ENCODE peak calls at places on chromosomes 7 and 10, in seven cellular contexts. M is A549, O is Peyer's patch, R is AG10803, B is mesendoderm, E is GM23338, U is GM23248. S is an unnamed sample.

GRCh38 chr7:74033372-74034311 is 5.7 kb downstream of the ELN start:
- DNase-seq in M (no peak), O (peak; percentile 59), R (no peak), B (no peak), E (no peak), U (peak; percentile 50), S (no peak)

GRCh38 chr7:16397497-16398210 is 23.7 kb downstream of the CRPPA start:
- DNase-seq in M (peak; percentile 10), O (no peak), R (no peak), B (peak; percentile 17), E (no peak), U (peak; percentile 3), S (no peak)

GRCh38 chr10:48608279-48608681 is 3.4 kb upstream of the ARHGAP22 start:
- DNase-seq in M (peak; percentile 57), O (peak; percentile 70), R (peak; percentile 26), B (peak; percentile 79), E (peak; percentile 89), U (peak; percentile 63), S (no peak)

GRCh38 chr10:27998178-27998953 is 513 bp downstream of the ODAD2 start:
- DNase-seq in M (peak; percentile 3), O (no peak), R (peak; percentile 28), B (peak; percentile 67), E (peak; percentile 83), U (peak; percentile 55), S (no peak)

GRCh38 chr7:2217716-2218443 is 14.9 kb downstream of the MAD1L1 start:
- DNase-seq in M (no peak), O (no peak), R (no peak), B (no peak), E (no peak), U (peak; percentile 21), S (no peak)

GRCh38 chr10:79058899-79059771 is 9.6 kb upstream of the ZMIZ1 start:
- DNase-seq in M (no peak), O (peak; percentile 84), R (no peak), B (peak; percentile 71), E (no peak), U (no peak), S (no peak)

GRCh38 chr10:58856508-58857240 is 319.8 kb upstream of the PHYHIPL start:
- DNase-seq in M (peak; percentile 94), O (no peak), R (peak; percentile 99), B (peak; percentile 91), E (peak; percentile 48), U (peak; percentile 95), S (peak; percentile 95)

GRCh38 chr10:61705022-61705675 is 42.4 kb downstream of the CABCOCO1 start:
- DNase-seq in M (no peak), O (no peak), R (no peak), B (no peak), E (no peak), U (no peak), S (no peak)

GRCh38 chr10:85916999-85917573 is 449.5 kb downstream of the GRID1 start:
- DNase-seq in M (no peak), O (no peak), R (no peak), B (no peak), E (no peak), U (no peak), S (no peak)

GRCh38 chr7:151402029-151402835 is 7.6 kb downstream of the WDR86 start:
- DNase-seq in M (no peak), O (no peak), R (no peak), B (no peak), E (peak; percentile 44), U (no peak), S (no peak)

GRCh38 chr7:35875292-35875691 is 74.4 kb downstream of the SEPTIN7 start:
- DNase-seq in M (no peak), O (no peak), R (peak; percentile 33), B (no peak), E (no peak), U (peak; percentile 54), S (peak; percentile 46)

GRCh38 chr7:16804674-16805439 is at the start of gene AGR2:
- DNase-seq in M (peak; percentile 85), O (peak; percentile 85), R (no peak), B (no peak), E (peak; percentile 14), U (no peak), S (no peak)

GRCh38 chr10:71770255-71770654 is 3.1 kb downstream of the VSIR start:
- DNase-seq in M (no peak), O (no peak), R (peak; percentile 76), B (no peak), E (no peak), U (peak; percentile 85), S (no peak)

GRCh38 chr10:71769279-71769823 is 4.0 kb downstream of the VSIR start:
- DNase-seq in M (no peak), O (no peak), R (no peak), B (no peak), E (peak; percentile 28), U (peak; percentile 58), S (no peak)

GRCh38 chr10:71771821-71772617 is 1.3 kb downstream of the VSIR start:
- DNase-seq in M (peak; percentile 57), O (no peak), R (peak; percentile 78), B (peak; percentile 33), E (no peak), U (peak; percentile 94), S (no peak)

GRCh38 chr10:71771204-71771603 is 2.1 kb downstream of the VSIR start:
- DNase-seq in M (no peak), O (no peak), R (no peak), B (no peak), E (no peak), U (no peak), S (no peak)

DNA sequence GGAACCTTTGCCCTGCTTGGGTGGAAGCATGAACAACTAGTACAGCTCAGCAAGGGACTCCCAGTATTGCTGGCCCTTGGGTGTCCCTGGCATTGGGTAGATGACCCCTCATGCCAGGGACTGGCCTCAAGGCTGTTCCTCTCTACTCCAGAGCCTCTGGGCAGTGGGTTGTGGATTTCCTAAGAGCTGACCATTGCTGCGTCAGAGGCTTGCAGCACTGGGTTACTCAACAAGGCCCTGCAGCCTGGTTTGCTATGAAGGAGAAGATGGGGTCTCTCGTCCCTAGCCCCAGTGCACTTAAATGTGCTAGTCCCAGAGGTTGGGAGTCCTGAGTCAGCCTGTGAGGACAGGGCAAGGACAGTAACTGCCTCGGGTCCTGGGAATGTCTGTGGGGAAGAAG is 2.5 kb downstream of the VSIR start:
- DNase-seq in M (no peak), O (no peak), R (peak; percentile 49), B (no peak), E (no peak), U (peak; percentile 45), S (no peak)
- H3K4me3 ChIP-seq in M (no peak overlapping the region), O (peak overlapping the region; percentile 92), R (peak overlapping the region; percentile 96), B (no peak overlapping the region), E (no peak overlapping the region), U (no peak overlapping the region), S (no peak overlapping the region)

DNA sequence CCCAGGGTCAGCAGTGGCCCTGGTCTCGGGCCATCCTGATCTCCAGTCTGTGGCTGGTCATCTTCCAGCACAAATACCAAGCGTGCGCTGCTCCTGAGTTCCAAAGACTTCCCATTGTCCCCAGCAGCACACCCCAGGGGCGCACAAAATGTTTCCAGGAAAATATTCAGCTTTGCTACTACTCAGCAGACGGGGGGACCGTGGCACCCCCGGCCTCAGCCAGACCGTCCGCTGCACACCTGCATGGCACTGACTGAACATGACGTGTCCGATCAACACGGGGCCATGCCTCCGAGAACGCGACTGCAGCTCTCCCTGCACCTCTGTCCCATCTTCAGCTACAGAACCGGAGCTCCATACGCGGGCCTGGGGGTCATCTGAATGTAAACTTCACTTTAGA is 9.6 kb upstream of the INSIG1 start:
- DNase-seq in M (no peak), O (peak; percentile 37), R (no peak), B (no peak), E (no peak), U (no peak), S (no peak)
- H3K4me3 ChIP-seq in M (no peak overlapping the region), O (no peak overlapping the region), R (no peak overlapping the region), B (no peak overlapping the region), E (no peak overlapping the region), U (no peak overlapping the region), S (no peak overlapping the region)

DNA sequence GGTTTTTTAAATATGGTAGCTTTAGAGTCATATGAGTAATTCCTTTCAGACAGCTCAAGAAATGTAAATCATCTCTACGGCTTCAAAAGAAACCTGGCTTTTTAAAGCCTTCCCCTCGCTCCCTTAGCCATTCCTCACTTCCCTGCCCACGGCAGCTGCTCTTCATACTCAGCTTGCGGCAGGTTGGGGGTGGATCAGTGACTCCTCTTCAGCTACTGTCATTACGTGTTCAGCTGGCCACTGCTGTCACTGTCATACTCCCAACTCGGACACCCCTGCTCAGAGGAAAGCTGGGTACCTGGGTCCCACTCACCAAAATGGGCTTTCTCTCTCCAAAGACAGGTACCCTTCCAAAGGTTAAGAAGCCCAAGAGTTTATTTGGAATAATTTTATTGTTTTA is 6.6 kb downstream of the YWHAG start:
- DNase-seq in M (no peak), O (no peak), R (peak; percentile 49), B (no peak), E (no peak), U (peak; percentile 70), S (no peak)
- H3K4me3 ChIP-seq in M (no peak overlapping the region), O (no peak overlapping the region), R (no peak overlapping the region), B (no peak overlapping the region), E (no peak overlapping the region), U (peak overlapping the region; percentile 16), S (peak overlapping the region; percentile 36)

DNA sequence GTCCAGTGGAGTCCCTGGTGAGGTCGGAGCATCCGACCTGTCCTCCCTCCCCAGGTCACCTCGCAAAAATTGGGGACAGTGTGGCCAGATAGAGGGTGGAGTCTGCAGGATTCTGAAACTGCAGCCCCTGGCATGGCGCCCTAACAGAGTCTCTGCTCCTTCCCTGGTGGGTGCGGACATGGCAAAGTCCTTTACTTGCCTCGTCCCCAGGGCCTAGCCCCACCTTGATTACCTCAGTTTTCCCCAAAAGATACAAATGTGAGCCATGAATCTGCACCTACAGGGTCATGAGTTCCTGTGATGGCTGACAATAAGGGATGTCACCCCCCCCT is 47.7 kb downstream of the NPVF start:
- DNase-seq in M (no peak), O (no peak), R (no peak), B (no peak), E (no peak), U (no peak), S (no peak)
- H3K4me3 ChIP-seq in M (peak overlapping the region; percentile 80), O (peak overlapping the region; percentile 59), R (peak overlapping the region; percentile 81), B (no peak overlapping the region), E (peak overlapping the region; percentile 96), U (peak overlapping the region; percentile 76), S (peak overlapping the region; percentile 85)

DNA sequence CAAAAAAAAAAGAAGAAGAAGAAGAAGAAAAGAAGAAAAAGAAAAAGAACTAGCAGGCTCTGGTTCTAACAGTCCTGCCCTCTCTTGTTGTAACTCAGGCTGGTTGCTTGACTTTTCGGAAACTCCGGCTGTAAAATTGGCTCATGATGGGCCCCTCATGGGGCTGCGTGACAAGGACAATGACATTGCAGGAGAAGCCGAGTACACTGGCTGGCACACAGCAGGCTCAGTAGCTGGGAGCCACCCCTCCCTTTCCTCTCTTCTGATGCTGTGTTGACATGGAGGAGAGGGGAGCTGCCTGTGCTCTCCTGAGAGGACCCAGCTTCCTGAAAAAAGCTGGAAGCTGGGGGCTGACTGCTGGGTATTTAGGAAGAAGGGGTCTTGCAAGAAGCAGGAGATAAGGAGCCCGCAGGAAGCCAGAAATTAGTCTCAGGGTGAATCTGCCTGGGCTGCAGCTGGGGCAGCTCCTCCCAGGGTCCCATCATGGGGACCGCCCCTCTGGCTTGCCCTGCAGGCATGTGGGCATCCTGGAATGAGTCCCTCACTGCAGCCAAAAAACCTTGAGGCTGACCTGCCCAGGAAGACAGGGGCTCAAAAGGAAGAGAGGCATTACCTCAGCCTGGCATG is 14.6 kb upstream of the GPR26 start:
- DNase-seq in M (no peak), O (peak; percentile 15), R (no peak), B (no peak), E (no peak), U (no peak), S (no peak)
- H3K4me3 ChIP-seq in M (no peak overlapping the region), O (no peak overlapping the region), R (no peak overlapping the region), B (no peak overlapping the region), E (no peak overlapping the region), U (no peak overlapping the region), S (no peak overlapping the region)

S was measured in AG04449.